ENCODE peak calls at places on chromosome 5, in four cellular contexts. One of them, this sample, is unnamed.

GRCh38 chr5:137191179-137191578 is 307.9 kb downstream of the SPOCK1 start:
- DNase-seq in uterus: no peak
- DNase-seq in cardiac fibroblast: no peak
- DNase-seq in GM23338: no peak
- DNase-seq in this sample: no peak

GRCh38 chr5:172113036-172113435 is 75.0 kb downstream of the STK10 start:
- DNase-seq in uterus: no peak
- DNase-seq in cardiac fibroblast: no peak
- DNase-seq in GM23338: no peak
- DNase-seq in this sample: no peak

GRCh38 chr5:116571568-116572321 is 2.9 kb downstream of the SEMA6A start:
- DNase-seq in uterus: no peak
- DNase-seq in cardiac fibroblast: no peak
- DNase-seq in GM23338: peak
- DNase-seq in this sample: no peak

GRCh38 chr5:154865466-154866184 is 7.2 kb downstream of the CNOT8 start:
- DNase-seq in uterus: no peak
- DNase-seq in cardiac fibroblast: peak
- DNase-seq in GM23338: no peak
- DNase-seq in this sample: no peak

GRCh38 chr5:34639852-34640626 is 16.1 kb upstream of the RAI14 start:
- DNase-seq in uterus: no peak
- DNase-seq in cardiac fibroblast: peak
- DNase-seq in GM23338: no peak
- DNase-seq in this sample: no peak

GRCh38 chr5:54243483-54244080 is 66.8 kb downstream of the ARL15 start:
- DNase-seq in uterus: no peak
- DNase-seq in cardiac fibroblast: peak
- DNase-seq in GM23338: peak
- DNase-seq in this sample: peak

GRCh38 chr5:133900498-133901270 is 67.7 kb downstream of the C5orf15 start:
- DNase-seq in uterus: no peak
- DNase-seq in cardiac fibroblast: no peak
- DNase-seq in GM23338: no peak
- DNase-seq in this sample: no peak

GRCh38 chr5:59287361-59287760 is 606.2 kb downstream of the PDE4D start:
- DNase-seq in uterus: no peak
- DNase-seq in cardiac fibroblast: no peak
- DNase-seq in GM23338: no peak
- DNase-seq in this sample: no peak

GRCh38 chr5:22908129-22908528 is 55.0 kb upstream of the CDH12 start:
- DNase-seq in uterus: no peak
- DNase-seq in cardiac fibroblast: peak
- DNase-seq in GM23338: no peak
- DNase-seq in this sample: peak

GRCh38 chr5:164375051-164375450 is 869.6 kb downstream of the MAT2B start:
- DNase-seq in uterus: no peak
- DNase-seq in cardiac fibroblast: peak
- DNase-seq in GM23338: no peak
- DNase-seq in this sample: peak

GRCh38 chr5:104179057-104179456 is 616.5 kb upstream of the NUDT12 start:
- DNase-seq in uterus: no peak
- DNase-seq in cardiac fibroblast: peak
- DNase-seq in GM23338: peak
- DNase-seq in this sample: peak

GRCh38 chr5:166022065-166022464 is 2269.4 kb upstream of the WWC1 start:
- DNase-seq in uterus: no peak
- DNase-seq in cardiac fibroblast: no peak
- DNase-seq in GM23338: no peak
- DNase-seq in this sample: no peak

GRCh38 chr5:137888875-137889759 is at the start of gene PKD2L2:
- DNase-seq in uterus: peak
- DNase-seq in cardiac fibroblast: peak
- DNase-seq in GM23338: peak
- DNase-seq in this sample: peak

GRCh38 chr5:95565280-95565920 is 10.5 kb downstream of the ARSK start:
- DNase-seq in uterus: no peak
- DNase-seq in cardiac fibroblast: peak
- DNase-seq in GM23338: no peak
- DNase-seq in this sample: no peak

GRCh38 chr5:126007841-126008240 is 415.4 kb upstream of the GRAMD2B start:
- DNase-seq in uterus: no peak
- DNase-seq in cardiac fibroblast: peak
- DNase-seq in GM23338: no peak
- DNase-seq in this sample: peak

GRCh38 chr5:16773990-16774389 is 157.2 kb upstream of the RETREG1 start:
- DNase-seq in uterus: no peak
- DNase-seq in cardiac fibroblast: peak
- DNase-seq in GM23338: no peak
- DNase-seq in this sample: no peak

GRCh38 chr5:30039379-30039778 is 1154.1 kb upstream of the CDH6 start:
- DNase-seq in uterus: no peak
- DNase-seq in cardiac fibroblast: no peak
- DNase-seq in GM23338: no peak
- DNase-seq in this sample: no peak

GRCh38 chr5:116137544-116138378 is 52.9 kb downstream of the COMMD10 start:
- DNase-seq in uterus: no peak
- DNase-seq in cardiac fibroblast: peak
- DNase-seq in GM23338: peak
- DNase-seq in this sample: peak

GRCh38 chr5:140551872-140552271 is 4.4 kb downstream of the EIF4EBP3 start:
- DNase-seq in uterus: no peak
- DNase-seq in cardiac fibroblast: no peak
- DNase-seq in GM23338: no peak
- DNase-seq in this sample: no peak

GRCh38 chr5:10702911-10703491 is 58.0 kb downstream of the DAP start:
- DNase-seq in uterus: no peak
- DNase-seq in cardiac fibroblast: no peak
- DNase-seq in GM23338: no peak
- DNase-seq in this sample: peak

GRCh38 chr5:11324521-11325289 is 563.7 kb upstream of the DAP start:
- DNase-seq in uterus: no peak
- DNase-seq in cardiac fibroblast: no peak
- DNase-seq in GM23338: no peak
- DNase-seq in this sample: no peak

GRCh38 chr5:140251527-140251973 is 51.4 kb downstream of the PFDN1 start:
- DNase-seq in uterus: no peak
- DNase-seq in cardiac fibroblast: peak
- DNase-seq in GM23338: no peak
- DNase-seq in this sample: peak

GRCh38 chr5:65796917-65797316 is 74.9 kb downstream of the NLN start:
- DNase-seq in uterus: no peak
- DNase-seq in cardiac fibroblast: no peak
- DNase-seq in GM23338: no peak
- DNase-seq in this sample: no peak

GRCh38 chr5:89435347-89435746 is 552.4 kb upstream of the MEF2C start:
- DNase-seq in uterus: no peak
- DNase-seq in cardiac fibroblast: no peak
- DNase-seq in GM23338: no peak
- DNase-seq in this sample: no peak

GRCh38 chr5:82164109-82164956 is 113.8 kb downstream of the RPS23 start:
- DNase-seq in uterus: no peak
- DNase-seq in cardiac fibroblast: peak
- DNase-seq in GM23338: no peak
- DNase-seq in this sample: peak
- H3K4me3 ChIP-seq in uterus: no peak
- H3K4me3 ChIP-seq in cardiac fibroblast: peak
- H3K4me3 ChIP-seq in GM23338: no peak
- H3K4me3 ChIP-seq in this sample: no peak

GRCh38 chr5:41755705-41756104 is 114.5 kb downstream of the OXCT1 start:
- DNase-seq in uterus: no peak
- DNase-seq in cardiac fibroblast: no peak
- DNase-seq in GM23338: no peak
- DNase-seq in this sample: no peak

GRCh38 chr5:41751867-41752266 is 118.4 kb downstream of the OXCT1 start:
- DNase-seq in uterus: no peak
- DNase-seq in cardiac fibroblast: no peak
- DNase-seq in GM23338: no peak
- DNase-seq in this sample: no peak

DNA sequence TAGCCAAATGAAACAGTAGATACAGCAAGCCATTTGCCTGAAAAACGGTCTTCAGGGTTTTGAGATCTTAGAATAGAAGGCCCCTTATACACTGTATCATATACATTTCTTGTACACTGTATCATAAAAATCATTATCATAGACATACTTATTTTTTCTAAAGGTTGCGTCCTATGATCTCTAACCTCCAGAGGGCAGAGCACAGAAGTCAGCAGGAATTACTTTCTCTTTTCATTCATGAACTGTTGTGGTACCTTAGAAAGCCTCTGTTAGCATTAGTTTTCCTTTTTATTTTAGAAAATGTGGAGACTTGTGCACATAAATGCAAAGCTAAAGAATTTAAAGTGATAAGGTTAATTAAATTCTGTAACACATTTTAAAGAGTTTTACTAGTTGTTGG is 115.4 kb downstream of the OXCT1 start:
- DNase-seq in uterus: no peak
- DNase-seq in cardiac fibroblast: no peak
- DNase-seq in GM23338: no peak
- DNase-seq in this sample: no peak
- TF ChIP-seq CTCF in uterus: no peak
- TF ChIP-seq CTCF in cardiac fibroblast: no peak
- TF ChIP-seq CTCF in GM23338: peak
- TF ChIP-seq CTCF in this sample: no peak

GRCh38 chr5:142828797-142829535 is 58.8 kb downstream of the ARHGAP26 start:
- DNase-seq in uterus: no peak
- DNase-seq in cardiac fibroblast: no peak
- DNase-seq in GM23338: no peak
- DNase-seq in this sample: no peak

GRCh38 chr5:142825378-142826089 is 55.4 kb downstream of the ARHGAP26 start:
- DNase-seq in uterus: no peak
- DNase-seq in cardiac fibroblast: no peak
- DNase-seq in GM23338: peak
- DNase-seq in this sample: no peak

GRCh38 chr5:142827934-142828576 is 57.9 kb downstream of the ARHGAP26 start:
- DNase-seq in uterus: no peak
- DNase-seq in cardiac fibroblast: peak
- DNase-seq in GM23338: no peak
- DNase-seq in this sample: peak

GRCh38 chr5:142826093-142826492 is 55.9 kb downstream of the ARHGAP26 start:
- DNase-seq in uterus: no peak
- DNase-seq in cardiac fibroblast: no peak
- DNase-seq in GM23338: no peak
- DNase-seq in this sample: peak

GRCh38 chr5:142826741-142827492 is 56.7 kb downstream of the ARHGAP26 start:
- DNase-seq in uterus: no peak
- DNase-seq in cardiac fibroblast: peak
- DNase-seq in GM23338: no peak
- DNase-seq in this sample: peak
- H3K4me3 ChIP-seq in uterus: no peak
- H3K4me3 ChIP-seq in cardiac fibroblast: no peak
- H3K4me3 ChIP-seq in GM23338: no peak
- H3K4me3 ChIP-seq in this sample: no peak

DNA sequence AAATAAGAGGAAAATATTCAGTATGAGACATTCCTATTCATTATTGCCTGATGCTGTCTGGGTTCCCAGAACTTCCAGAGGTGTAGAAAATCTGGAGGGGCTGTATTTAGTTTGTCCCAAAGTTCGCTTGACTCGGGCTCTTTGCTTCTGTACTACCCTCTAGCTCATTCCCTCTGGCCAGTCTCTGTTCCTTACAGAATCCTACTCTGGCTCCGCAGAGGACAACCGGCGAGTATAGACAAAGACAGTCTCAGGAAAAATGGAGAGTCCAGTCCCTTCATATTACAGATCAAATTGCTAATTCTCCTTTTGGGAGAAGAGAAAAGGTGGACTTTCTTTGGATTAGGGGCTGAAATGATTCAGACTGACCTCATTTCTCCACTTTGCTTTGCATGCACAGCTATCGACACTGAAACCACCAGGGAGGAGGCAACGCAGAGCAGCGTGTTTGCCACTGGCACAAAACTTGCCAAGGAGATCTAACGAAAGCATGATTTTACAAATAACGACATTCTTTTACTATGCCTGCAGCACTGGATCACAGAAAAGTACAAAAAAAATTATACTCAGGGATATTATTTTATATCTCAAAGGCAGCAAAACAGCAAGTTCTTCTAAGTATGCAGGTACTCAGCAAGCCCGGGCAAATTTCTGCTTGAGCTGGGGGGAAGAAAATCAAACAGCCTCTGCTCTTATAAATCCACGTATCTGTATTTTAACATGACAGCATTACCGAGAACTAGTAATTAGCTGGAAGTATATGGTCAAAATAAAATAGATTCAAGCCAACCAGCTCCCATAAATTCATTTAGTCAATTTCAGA is 279.7 kb downstream of the NPR3 start:
- DNase-seq in uterus: no peak
- DNase-seq in cardiac fibroblast: peak
- DNase-seq in GM23338: no peak
- DNase-seq in this sample: peak
- TF ChIP-seq CTCF in uterus: no peak
- TF ChIP-seq CTCF in cardiac fibroblast: no peak
- TF ChIP-seq CTCF in GM23338: no peak
- TF ChIP-seq CTCF in this sample: no peak

DNA sequence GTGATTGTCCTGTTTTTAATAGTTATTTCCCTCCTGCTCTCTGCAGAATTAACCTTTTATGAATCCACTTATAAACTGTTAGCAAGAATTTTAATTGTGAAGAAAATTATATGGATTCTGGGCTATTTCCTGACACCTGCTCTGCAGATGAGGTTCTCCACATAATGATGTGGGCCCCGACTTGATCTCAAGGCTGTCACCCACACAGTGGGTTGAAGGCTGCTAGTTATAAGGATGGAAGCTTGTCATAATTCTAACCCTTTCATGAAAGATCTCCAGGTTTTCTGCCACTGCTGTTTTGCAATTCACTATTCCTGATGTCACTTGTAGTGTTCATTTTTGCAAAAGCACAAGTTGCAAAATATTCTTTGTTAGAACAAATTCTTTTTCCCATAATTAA is 69.1 kb upstream of the MAN2A1 start:
- DNase-seq in uterus: no peak
- DNase-seq in cardiac fibroblast: no peak
- DNase-seq in GM23338: no peak
- DNase-seq in this sample: no peak
- H3K4me3 ChIP-seq in uterus: no peak
- H3K4me3 ChIP-seq in cardiac fibroblast: no peak
- H3K4me3 ChIP-seq in GM23338: no peak
- H3K4me3 ChIP-seq in this sample: no peak

GRCh38 chr5:177336112-177336511 is 15.4 kb downstream of the LMAN2 start:
- DNase-seq in uterus: no peak
- DNase-seq in cardiac fibroblast: peak
- DNase-seq in GM23338: peak
- DNase-seq in this sample: no peak
- TF ChIP-seq CTCF in uterus: no peak
- TF ChIP-seq CTCF in cardiac fibroblast: peak
- TF ChIP-seq CTCF in GM23338: peak
- TF ChIP-seq CTCF in this sample: peak

This sample was measured in bronchial epithelial cell.